ENCODE peak calls at places on chromosomes 4 and X, in four cellular contexts. One of them, this sample, is unnamed.

GRCh38 chr4:92968556-92968955 is 664.8 kb downstream of the GRID2 start:
- DNase-seq in H1: no peak
- DNase-seq in H9: no peak
- DNase-seq in IMR-90: no peak
- DNase-seq in this sample: no peak

GRCh38 chr4:128288689-128289106 is 1.1 kb upstream of the PGRMC2 start:
- DNase-seq in H1: no peak
- DNase-seq in H9: no peak
- DNase-seq in IMR-90: peak
- DNase-seq in this sample: peak

GRCh38 chrX:22095306-22095705 is 63.2 kb downstream of the PHEX start:
- DNase-seq in H1: no peak
- DNase-seq in H9: no peak
- DNase-seq in IMR-90: peak
- DNase-seq in this sample: no peak

GRCh38 chr4:77815651-77816050 is 3.5 kb downstream of the CNOT6L start:
- DNase-seq in H1: no peak
- DNase-seq in H9: no peak
- DNase-seq in IMR-90: no peak
- DNase-seq in this sample: no peak

GRCh38 chr4:145207934-145208333 is 27.5 kb upstream of the OTUD4 start:
- DNase-seq in H1: no peak
- DNase-seq in H9: no peak
- DNase-seq in IMR-90: no peak
- DNase-seq in this sample: no peak

GRCh38 chr4:173522160-173522873 is 7.7 kb downstream of the HAND2 start:
- DNase-seq in H1: no peak
- DNase-seq in H9: peak
- DNase-seq in IMR-90: peak
- DNase-seq in this sample: peak

GRCh38 chr4:164894725-164895124 is 17.7 kb downstream of the APELA start:
- DNase-seq in H1: no peak
- DNase-seq in H9: no peak
- DNase-seq in IMR-90: no peak
- DNase-seq in this sample: no peak

GRCh38 chr4:158129649-158130048 is 43.2 kb downstream of the GASK1B start:
- DNase-seq in H1: no peak
- DNase-seq in H9: no peak
- DNase-seq in IMR-90: no peak
- DNase-seq in this sample: no peak

GRCh38 chrX:119228506-119229290 is 7.4 kb upstream of the PGRMC1 start:
- DNase-seq in H1: no peak
- DNase-seq in H9: no peak
- DNase-seq in IMR-90: peak
- DNase-seq in this sample: no peak

GRCh38 chrX:112636951-112637541 is 42.7 kb downstream of the LHFPL1 start:
- DNase-seq in H1: no peak
- DNase-seq in H9: no peak
- DNase-seq in IMR-90: peak
- DNase-seq in this sample: no peak

GRCh38 chr4:147683172-147683571 is 791 bp downstream of the PRMT9 start:
- DNase-seq in H1: no peak
- DNase-seq in H9: no peak
- DNase-seq in IMR-90: peak
- DNase-seq in this sample: peak

GRCh38 chr4:147678796-147679549 is 5.0 kb downstream of the PRMT9 start:
- DNase-seq in H1: no peak
- DNase-seq in H9: peak
- DNase-seq in IMR-90: peak
- DNase-seq in this sample: peak

GRCh38 chr4:147682755-147683154 is 1.2 kb downstream of the PRMT9 start:
- DNase-seq in H1: no peak
- DNase-seq in H9: no peak
- DNase-seq in IMR-90: peak
- DNase-seq in this sample: no peak

GRCh38 chr4:147689062-147689461 is 5.1 kb upstream of the PRMT9 start:
- DNase-seq in H1: no peak
- DNase-seq in H9: no peak
- DNase-seq in IMR-90: no peak
- DNase-seq in this sample: no peak

DNA sequence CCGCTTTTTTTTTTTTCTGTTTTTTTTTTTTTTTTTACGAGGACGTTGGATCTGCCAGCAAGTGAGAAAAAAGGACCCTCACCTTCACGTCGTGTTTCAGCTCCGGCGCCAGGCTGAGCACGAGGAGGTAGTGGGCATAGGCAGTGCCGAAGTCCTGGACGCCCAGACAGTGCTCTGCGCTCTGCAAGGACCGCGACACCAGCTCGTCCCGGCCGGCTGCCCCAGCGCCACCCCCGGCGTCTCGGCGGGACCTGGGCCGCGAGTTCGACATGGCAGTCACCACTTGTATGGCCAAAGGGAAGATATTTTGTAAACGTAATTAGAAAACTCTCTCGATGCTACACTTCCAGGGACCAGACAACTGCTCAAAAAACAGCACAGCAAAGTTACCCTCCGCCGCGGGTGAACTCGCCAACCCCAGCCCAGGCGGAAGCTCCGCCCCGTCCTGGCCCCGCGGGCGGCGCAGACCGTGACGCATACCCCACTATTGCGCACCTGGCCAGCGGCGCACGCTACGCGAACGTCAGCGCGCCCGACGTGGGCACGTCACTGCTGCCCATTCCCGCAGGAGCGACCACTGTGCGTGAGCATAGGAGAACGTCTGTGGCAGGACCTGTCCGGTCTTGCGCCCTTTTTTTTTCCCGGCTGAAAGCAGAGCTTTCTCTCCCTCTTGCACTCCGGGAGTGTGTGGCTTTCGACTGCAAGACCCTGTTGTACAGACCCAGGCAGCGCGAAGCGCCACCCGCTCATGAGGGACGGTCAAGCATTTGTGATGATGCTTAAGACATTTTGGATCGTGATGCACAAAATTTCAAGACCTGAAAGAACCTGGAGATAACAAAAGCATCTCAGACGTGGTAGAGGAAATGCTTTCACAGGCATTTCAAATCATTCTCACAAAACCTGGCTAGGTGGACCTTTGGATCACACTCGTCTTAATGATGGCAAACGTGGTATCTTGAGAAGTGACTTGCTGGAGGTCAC is at the start of gene PRMT9:
- DNase-seq in H1: peak
- DNase-seq in H9: peak
- DNase-seq in IMR-90: peak
- DNase-seq in this sample: peak
- H3K23ac ChIP-seq in H1: no peak
- H3K23ac ChIP-seq in H9: no peak
- H3K23ac ChIP-seq in IMR-90: peak
- H3K23ac ChIP-seq in this sample: no peak

DNA sequence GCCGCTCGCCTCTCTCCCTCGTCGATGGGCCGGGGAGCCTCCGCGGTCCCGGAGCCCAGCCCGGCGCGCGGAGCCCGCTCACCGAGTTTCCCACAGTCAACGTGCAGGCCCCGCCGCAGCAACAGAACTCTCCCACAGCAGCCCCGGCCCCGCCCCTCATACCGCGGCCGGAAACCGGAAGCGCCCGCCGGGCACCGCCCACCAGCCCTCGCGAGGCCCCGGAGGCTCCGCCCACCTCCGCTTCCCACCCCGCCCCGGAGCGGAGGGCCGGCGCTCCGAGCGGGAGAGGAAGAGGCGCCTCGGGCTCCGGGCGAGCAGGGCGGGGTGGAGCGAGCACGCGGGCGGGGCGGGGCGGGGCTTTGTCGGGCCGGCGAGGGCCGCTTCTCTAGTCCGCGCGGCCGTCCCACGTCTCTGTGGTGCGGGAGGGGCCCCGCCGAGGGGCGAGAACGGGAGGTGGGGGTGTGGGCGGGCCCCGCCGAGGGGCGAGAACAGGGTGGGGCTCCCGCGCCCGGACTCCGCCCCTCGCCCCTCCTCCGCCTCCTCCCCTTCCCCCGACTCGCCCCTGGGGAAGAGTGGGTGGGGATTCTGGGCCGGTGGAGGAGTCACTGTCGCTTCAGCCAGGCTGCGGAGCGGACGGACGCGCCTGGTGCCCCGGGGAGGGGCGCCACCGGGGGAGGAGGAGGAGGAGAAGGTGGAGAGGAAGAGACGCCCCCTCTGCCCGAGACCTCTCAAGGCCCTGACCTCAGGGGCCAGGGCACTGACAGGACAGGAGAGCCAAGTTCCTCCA is at the start of the genes ABCD1 and BCAP31:
- DNase-seq in H1: peak
- DNase-seq in H9: peak
- DNase-seq in IMR-90: peak
- DNase-seq in this sample: peak
- H4K5ac ChIP-seq in H1: no peak
- H4K5ac ChIP-seq in H9: no peak
- H4K5ac ChIP-seq in IMR-90: peak
- H4K5ac ChIP-seq in this sample: no peak

GRCh38 chr4:56976283-56976877 is 1.0 kb downstream of the NOA1 start:
- DNase-seq in H1: no peak
- DNase-seq in H9: no peak
- DNase-seq in IMR-90: no peak
- DNase-seq in this sample: no peak
- H3K23ac ChIP-seq in H1: no peak
- H3K23ac ChIP-seq in H9: no peak
- H3K23ac ChIP-seq in IMR-90: peak
- H3K23ac ChIP-seq in this sample: no peak

DNA sequence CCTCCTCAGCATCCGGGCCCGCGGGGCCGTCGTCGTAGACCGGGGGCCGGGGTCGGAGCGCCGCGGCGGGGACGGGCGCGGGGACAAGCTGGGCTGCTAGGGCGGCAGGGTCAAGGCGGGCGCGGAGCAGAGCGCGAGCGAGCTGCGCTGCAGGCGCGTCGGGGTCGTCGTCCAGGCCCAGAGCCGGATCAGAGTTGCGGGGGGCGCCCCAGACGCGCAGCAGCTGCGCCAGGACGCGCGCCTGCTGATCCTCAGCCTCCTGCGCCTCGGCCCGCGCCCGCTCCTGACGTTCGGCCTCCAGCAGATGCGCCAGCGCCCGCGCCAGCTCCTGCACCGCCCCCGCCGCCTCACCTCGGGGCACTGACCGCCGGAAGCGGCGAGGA is 3.5 kb downstream of the PCSK1N start:
- DNase-seq in H1: no peak
- DNase-seq in H9: peak
- DNase-seq in IMR-90: no peak
- DNase-seq in this sample: no peak
- H4K5ac ChIP-seq in H1: no peak
- H4K5ac ChIP-seq in H9: no peak
- H4K5ac ChIP-seq in IMR-90: no peak
- H4K5ac ChIP-seq in this sample: no peak

DNA sequence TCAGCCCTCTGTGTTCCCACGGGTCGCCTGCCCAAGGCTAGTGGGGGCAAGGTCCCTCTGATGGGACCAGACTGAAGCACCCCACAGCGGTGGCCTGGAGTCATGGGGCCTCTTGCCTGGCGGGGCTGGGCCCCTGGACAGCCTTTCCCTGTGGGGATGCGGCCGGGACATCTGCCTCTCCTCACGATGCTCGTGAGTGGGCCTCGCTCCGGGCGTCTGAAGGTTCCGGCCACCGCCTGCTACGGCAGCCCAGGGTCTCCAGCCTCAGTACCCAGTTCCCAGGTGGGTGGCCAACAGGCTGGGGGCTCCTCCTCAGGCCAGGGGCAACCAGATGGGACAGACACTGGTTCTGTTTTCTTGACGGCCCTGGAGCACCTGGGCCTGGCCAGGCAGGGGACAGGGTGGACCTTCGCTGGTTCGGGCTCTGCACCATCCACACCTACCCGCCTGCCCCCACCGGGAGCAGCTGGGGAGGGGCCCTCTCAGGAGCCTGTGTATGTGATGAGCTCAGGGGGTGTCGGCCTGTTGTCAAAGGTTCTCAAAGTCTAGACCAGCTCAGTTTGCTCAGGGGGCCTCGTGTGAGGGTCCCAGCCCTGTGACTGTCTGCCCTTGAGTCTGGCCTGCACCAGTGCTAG is 32.4 kb downstream of the DOK7 start:
- DNase-seq in H1: no peak
- DNase-seq in H9: no peak
- DNase-seq in IMR-90: no peak
- DNase-seq in this sample: no peak
- H3K23ac ChIP-seq in H1: no peak
- H3K23ac ChIP-seq in H9: no peak
- H3K23ac ChIP-seq in IMR-90: no peak
- H3K23ac ChIP-seq in this sample: no peak

GRCh38 chr4:154779362-154779947 is 1.6 kb upstream of the RBM46 start:
- DNase-seq in H1: no peak
- DNase-seq in H9: no peak
- DNase-seq in IMR-90: peak
- DNase-seq in this sample: peak

GRCh38 chr4:154781126-154781982 is at the start of gene RBM46:
- DNase-seq in H1: no peak
- DNase-seq in H9: peak
- DNase-seq in IMR-90: no peak
- DNase-seq in this sample: no peak

GRCh38 chr4:154781983-154782293 is 866 bp downstream of the RBM46 start:
- DNase-seq in H1: no peak
- DNase-seq in H9: no peak
- DNase-seq in IMR-90: no peak
- DNase-seq in this sample: no peak
- H4K5ac ChIP-seq in H1: no peak
- H4K5ac ChIP-seq in H9: no peak
- H4K5ac ChIP-seq in IMR-90: no peak
- H4K5ac ChIP-seq in this sample: no peak

DNA sequence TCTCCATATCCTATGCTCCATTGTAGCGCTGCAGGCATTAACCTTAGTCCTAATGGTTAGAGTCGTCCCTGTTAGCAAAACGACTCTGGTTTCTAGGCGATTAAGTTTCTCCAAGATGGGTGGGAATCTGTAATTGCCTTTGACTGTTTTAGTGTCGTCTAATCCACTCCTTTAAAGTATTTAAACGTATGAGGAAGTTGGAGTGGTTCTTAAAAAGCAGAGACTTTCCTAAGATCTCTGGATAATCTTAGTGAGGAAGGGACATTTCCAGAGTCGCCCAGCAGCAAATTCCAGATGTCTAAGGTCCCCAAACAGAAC is 285 bp downstream of the MRPS18C start:
- DNase-seq in H1: no peak
- DNase-seq in H9: no peak
- DNase-seq in IMR-90: no peak
- DNase-seq in this sample: no peak
- H3K23ac ChIP-seq in H1: no peak
- H3K23ac ChIP-seq in H9: no peak
- H3K23ac ChIP-seq in IMR-90: peak
- H3K23ac ChIP-seq in this sample: no peak

GRCh38 chrX:69165116-69165651 is at the start of gene PJA1:
- DNase-seq in H1: no peak
- DNase-seq in H9: peak
- DNase-seq in IMR-90: peak
- DNase-seq in this sample: peak
- H4K5ac ChIP-seq in H1: peak
- H4K5ac ChIP-seq in H9: no peak
- H4K5ac ChIP-seq in IMR-90: peak
- H4K5ac ChIP-seq in this sample: no peak